ENCODE peak calls at places on chromosomes 2 and 18, in five cellular contexts. O is cardiac fibroblast; X is activated CD8-positive, alpha-beta memory T cell treated with anti-CD3 and anti-CD28 coated beads, Interleukin-2, amount 50 U/mL, for 4 hours; U is CD8-positive, alpha-beta T cell; C is ureter. Z is an unnamed sample.
A peak's percentile ranks its signal among the peaks of the same experiment; 100 is the strongest.

GRCh38 chr2:127569274-127570065 is 34.0 kb downstream of the MYO7B start:
- DNase-seq in U (no peak), O (peak; percentile 92), X (no peak), C (peak; percentile 35), Z (no peak)

GRCh38 chr2:69798909-69799526 is 30.4 kb upstream of the GMCL1 start:
- DNase-seq in X (no peak), O (peak; percentile 84), U (no peak), C (no peak), Z (no peak)

GRCh38 chr2:173195100-173195499 is 119.5 kb downstream of the MAP3K20 start:
- DNase-seq in C (no peak), U (no peak), X (no peak), O (no peak), Z (no peak)

GRCh38 chr2:136024616-136025015 is 39.2 kb upstream of the DARS1 start:
- DNase-seq in X (no peak), C (no peak), O (no peak), U (no peak), Z (no peak)

GRCh38 chr18:65749881-65750280 is 931 bp upstream of the CDH7 start:
- DNase-seq in C (no peak), U (no peak), X (no peak), O (no peak), Z (no peak)

GRCh38 chr2:240983361-240983995 is 14.9 kb upstream of the SNED1 start:
- DNase-seq in X (peak; percentile 64), U (peak; percentile 39), C (peak; percentile 38), O (peak; percentile 57), Z (no peak)

GRCh38 chr2:121803503-121803902 is 48.1 kb downstream of the TSN start:
- DNase-seq in O (no peak), C (no peak), X (no peak), U (no peak), Z (no peak)

GRCh38 chr18:47265197-47265596 is 13.7 kb upstream of the SKOR2 start:
- DNase-seq in X (no peak), O (peak; percentile 64), C (no peak), U (no peak), Z (no peak)

GRCh38 chr2:165790461-165790860 is 3.6 kb downstream of the GALNT3 start:
- DNase-seq in C (no peak), U (no peak), X (no peak), O (no peak), Z (no peak)

GRCh38 chr2:40230186-40230585 is 221.7 kb downstream of the SLC8A1 start:
- DNase-seq in C (no peak), X (no peak), O (no peak), U (no peak), Z (no peak)

GRCh38 chr2:218501665-218502064 is 66.5 kb downstream of the USP37 start:
- DNase-seq in O (peak; percentile 44), U (no peak), X (no peak), C (no peak), Z (no peak)

GRCh38 chr2:225932741-225933413 is 533.4 kb downstream of the NYAP2 start:
- DNase-seq in U (no peak), C (no peak), O (no peak), X (no peak), Z (no peak)

GRCh38 chr18:28855524-28855923 is 678.6 kb upstream of the CDH2 start:
- DNase-seq in X (no peak), U (no peak), C (no peak), O (peak; percentile 85), Z (no peak)

GRCh38 chr2:24881623-24882022 is 38.4 kb downstream of the ADCY3 start:
- DNase-seq in C (no peak), U (no peak), O (no peak), X (no peak), Z (no peak)

Z was measured in SIG-M5.